ENCODE peak calls at places on chromosome 16, in six cellular contexts. B is NCI-H146, R is fibroblast of lung, L is cardiac septum, Z is EL, M is cardiac fibroblast. K is an unnamed sample.

GRCh38 chr16:10984509-10984908 is 40.1 kb downstream of the CLEC16A start:
- DNase-seq in R (peak), M (peak), Z (peak), B (no peak), L (no peak), K (no peak)

GRCh38 chr16:58847902-58848661 is 114.0 kb upstream of the GOT2 start:
- DNase-seq in B (no peak), L (no peak), Z (no peak), R (no peak), M (no peak), K (peak)

GRCh38 chr16:66605177-66605999 is 884 bp downstream of the CMTM3 start:
- DNase-seq in Z (peak), B (peak), R (peak), M (peak), L (peak), K (no peak)

GRCh38 chr16:57358527-57359095 is at the start of gene CCL22:
- DNase-seq in R (no peak), L (peak), M (no peak), Z (no peak), B (no peak), K (peak)

GRCh38 chr16:88478115-88478514 is 25.0 kb downstream of the ZFPM1 start:
- DNase-seq in Z (no peak), B (peak), L (no peak), R (no peak), M (no peak), K (peak)

GRCh38 chr16:71781741-71782140 is 26.9 kb downstream of the AP1G1 start:
- DNase-seq in L (no peak), M (no peak), Z (peak), B (no peak), R (peak), K (no peak)

GRCh38 chr16:741986-742629 is 1.3 kb upstream of the CIAO3 start:
- DNase-seq in M (no peak), L (no peak), R (no peak), Z (no peak), B (peak), K (no peak)

GRCh38 chr16:27313422-27314160 is at the start of gene IL4R:
- DNase-seq in Z (peak), R (peak), M (peak), B (peak), L (peak), K (no peak)

GRCh38 chr16:66065869-66066403 is 300.6 kb upstream of the CDH5 start:
- DNase-seq in B (no peak), L (no peak), R (no peak), Z (no peak), M (peak), K (no peak)

GRCh38 chr16:4825196-4825595 is 21.9 kb downstream of the GLYR1 start:
- DNase-seq in M (no peak), R (no peak), B (no peak), L (no peak), Z (no peak), K (no peak)

GRCh38 chr16:68901910-68902309 is 58.6 kb downstream of the TANGO6 start:
- DNase-seq in M (peak), Z (peak), R (peak), L (no peak), B (no peak), K (no peak)

GRCh38 chr16:27520982-27521673 is 28.6 kb downstream of the GTF3C1 start:
- DNase-seq in Z (no peak), B (no peak), M (peak), L (peak), R (peak), K (no peak)

GRCh38 chr16:22948058-22948602 is 134.2 kb downstream of the HS3ST2 start:
- DNase-seq in Z (no peak), M (no peak), L (no peak), B (no peak), R (no peak), K (peak)

GRCh38 chr16:8686031-8686621 is 11.7 kb downstream of the ABAT start:
- DNase-seq in Z (no peak), B (no peak), R (no peak), L (no peak), M (no peak), K (no peak)